ENCODE peak calls at places on chromosomes 7 and 10, in five cellular contexts. One of them, this sample, is unnamed.

GRCh38 chr7:26863504-26864308 is 684 bp downstream of the SKAP2 start:
- DNase-seq in neural progenitor cell: no peak
- DNase-seq in IMR-90: peak
- DNase-seq in neuronal stem cell: no peak
- DNase-seq in brain microvascular endothelial cell: peak
- DNase-seq in this sample: peak

GRCh38 chr7:158825628-158826289 is 3.5 kb downstream of the ESYT2 start:
- DNase-seq in IMR-90: no peak
- DNase-seq in neuronal stem cell: no peak
- DNase-seq in brain microvascular endothelial cell: no peak
- DNase-seq in neural progenitor cell: no peak
- DNase-seq in this sample: no peak

GRCh38 chr7:26399309-26399610 is 107.6 kb downstream of the SNX10 start:
- DNase-seq in neural progenitor cell: peak
- DNase-seq in brain microvascular endothelial cell: no peak
- DNase-seq in neuronal stem cell: no peak
- DNase-seq in IMR-90: peak
- DNase-seq in this sample: no peak

GRCh38 chr7:106425017-106425719 is 140.4 kb upstream of the NAMPT start:
- DNase-seq in IMR-90: peak
- DNase-seq in neuronal stem cell: no peak
- DNase-seq in neural progenitor cell: no peak
- DNase-seq in brain microvascular endothelial cell: peak
- DNase-seq in this sample: peak

GRCh38 chr10:124802313-124802675 is 675 bp downstream of the ABRAXAS2 start:
- DNase-seq in neuronal stem cell: no peak
- DNase-seq in neural progenitor cell: no peak
- DNase-seq in IMR-90: no peak
- DNase-seq in brain microvascular endothelial cell: no peak
- DNase-seq in this sample: peak

GRCh38 chr7:35993113-35993512 is 159.9 kb upstream of the EEPD1 start:
- DNase-seq in brain microvascular endothelial cell: no peak
- DNase-seq in IMR-90: no peak
- DNase-seq in neural progenitor cell: no peak
- DNase-seq in neuronal stem cell: no peak
- DNase-seq in this sample: no peak

GRCh38 chr10:92993671-92994304 is 66.8 kb upstream of the CYP26C1 start:
- DNase-seq in brain microvascular endothelial cell: no peak
- DNase-seq in neural progenitor cell: peak
- DNase-seq in IMR-90: no peak
- DNase-seq in neuronal stem cell: no peak
- DNase-seq in this sample: no peak

GRCh38 chr7:100720645-100721504 is 607 bp downstream of the EPO start:
- DNase-seq in neural progenitor cell: peak
- DNase-seq in neuronal stem cell: no peak
- DNase-seq in brain microvascular endothelial cell: no peak
- DNase-seq in IMR-90: no peak
- DNase-seq in this sample: no peak

GRCh38 chr10:34156781-34157425 is 658.2 kb downstream of the PARD3 start:
- DNase-seq in neuronal stem cell: no peak
- DNase-seq in neural progenitor cell: no peak
- DNase-seq in IMR-90: peak
- DNase-seq in brain microvascular endothelial cell: peak
- DNase-seq in this sample: no peak

GRCh38 chr10:29089094-29089493 is 199.8 kb upstream of the LYZL1 start:
- DNase-seq in IMR-90: no peak
- DNase-seq in neuronal stem cell: no peak
- DNase-seq in brain microvascular endothelial cell: no peak
- DNase-seq in neural progenitor cell: no peak
- DNase-seq in this sample: no peak

GRCh38 chr10:59960751-59961150 is 54.4 kb upstream of the CCDC6 start:
- DNase-seq in neuronal stem cell: no peak
- DNase-seq in IMR-90: no peak
- DNase-seq in brain microvascular endothelial cell: no peak
- DNase-seq in neural progenitor cell: no peak
- DNase-seq in this sample: no peak

GRCh38 chr7:75776295-75776971 is 4.4 kb upstream of the CCL26 start:
- DNase-seq in IMR-90: peak
- DNase-seq in neuronal stem cell: no peak
- DNase-seq in neural progenitor cell: no peak
- DNase-seq in brain microvascular endothelial cell: peak
- DNase-seq in this sample: peak

GRCh38 chr10:7956508-7956907 is 98.0 kb upstream of the GATA3 start:
- DNase-seq in neuronal stem cell: no peak
- DNase-seq in IMR-90: peak
- DNase-seq in neural progenitor cell: no peak
- DNase-seq in brain microvascular endothelial cell: peak
- DNase-seq in this sample: peak

GRCh38 chr7:131225619-131226101 is 102.0 kb upstream of the MKLN1 start:
- DNase-seq in brain microvascular endothelial cell: no peak
- DNase-seq in neural progenitor cell: no peak
- DNase-seq in neuronal stem cell: no peak
- DNase-seq in IMR-90: peak
- DNase-seq in this sample: no peak

GRCh38 chr7:6172331-6173295 is 99.8 kb downstream of the CYTH3 start:
- DNase-seq in neural progenitor cell: no peak
- DNase-seq in brain microvascular endothelial cell: no peak
- DNase-seq in neuronal stem cell: no peak
- DNase-seq in IMR-90: peak
- DNase-seq in this sample: no peak

GRCh38 chr7:74587435-74588126 is 69.9 kb upstream of the GTF2I start:
- DNase-seq in neural progenitor cell: peak
- DNase-seq in brain microvascular endothelial cell: peak
- DNase-seq in IMR-90: peak
- DNase-seq in neuronal stem cell: no peak
- DNase-seq in this sample: no peak

GRCh38 chr10:26697163-26697921 is at the start of gene PDSS1:
- DNase-seq in neuronal stem cell: peak
- DNase-seq in IMR-90: peak
- DNase-seq in brain microvascular endothelial cell: peak
- DNase-seq in neural progenitor cell: peak
- DNase-seq in this sample: peak

GRCh38 chr7:32140540-32140939 is 70.3 kb upstream of the PDE1C start:
- DNase-seq in IMR-90: no peak
- DNase-seq in brain microvascular endothelial cell: no peak
- DNase-seq in neural progenitor cell: no peak
- DNase-seq in neuronal stem cell: no peak
- DNase-seq in this sample: no peak

GRCh38 chr10:78203915-78204818 is 170.5 kb downstream of the RPS24 start:
- DNase-seq in neuronal stem cell: no peak
- DNase-seq in IMR-90: no peak
- DNase-seq in neural progenitor cell: no peak
- DNase-seq in brain microvascular endothelial cell: no peak
- DNase-seq in this sample: no peak

GRCh38 chr10:60236869-60237524 is 152.7 kb downstream of the ANK3 start:
- DNase-seq in IMR-90: no peak
- DNase-seq in neural progenitor cell: no peak
- DNase-seq in neuronal stem cell: no peak
- DNase-seq in brain microvascular endothelial cell: peak
- DNase-seq in this sample: peak

GRCh38 chr10:84924131-84924530 is 595.7 kb downstream of the CCSER2 start:
- DNase-seq in neural progenitor cell: no peak
- DNase-seq in neuronal stem cell: no peak
- DNase-seq in brain microvascular endothelial cell: no peak
- DNase-seq in IMR-90: no peak
- DNase-seq in this sample: no peak

GRCh38 chr10:110354322-110354766 is 49.6 kb upstream of the SMNDC1 start:
- DNase-seq in brain microvascular endothelial cell: peak
- DNase-seq in neuronal stem cell: peak
- DNase-seq in IMR-90: peak
- DNase-seq in neural progenitor cell: peak
- DNase-seq in this sample: peak

GRCh38 chr10:45003432-45004000 is 2.8 kb downstream of the ZNF22 start:
- DNase-seq in neuronal stem cell: no peak
- DNase-seq in IMR-90: no peak
- DNase-seq in brain microvascular endothelial cell: no peak
- DNase-seq in neural progenitor cell: no peak
- DNase-seq in this sample: no peak

GRCh38 chr10:124715479-124715878 is 28.7 kb downstream of the FAM53B start:
- DNase-seq in brain microvascular endothelial cell: no peak
- DNase-seq in neural progenitor cell: no peak
- DNase-seq in neuronal stem cell: no peak
- DNase-seq in IMR-90: no peak
- DNase-seq in this sample: no peak

GRCh38 chr7:116231543-116232401 is 21.4 kb downstream of the TES start:
- DNase-seq in IMR-90: peak
- DNase-seq in brain microvascular endothelial cell: no peak
- DNase-seq in neural progenitor cell: no peak
- DNase-seq in neuronal stem cell: no peak
- DNase-seq in this sample: peak

GRCh38 chr10:102785818-102786217 is 42.1 kb downstream of the WBP1L start:
- DNase-seq in neuronal stem cell: no peak
- DNase-seq in IMR-90: peak
- DNase-seq in neural progenitor cell: no peak
- DNase-seq in brain microvascular endothelial cell: no peak
- DNase-seq in this sample: no peak

GRCh38 chr10:59675812-59676211 is 33.8 kb downstream of the SLC16A9 start:
- DNase-seq in IMR-90: no peak
- DNase-seq in brain microvascular endothelial cell: no peak
- DNase-seq in neural progenitor cell: peak
- DNase-seq in neuronal stem cell: no peak
- DNase-seq in this sample: no peak

GRCh38 chr7:92340016-92340415 is 94.2 kb downstream of the ANKIB1 start:
- DNase-seq in neuronal stem cell: no peak
- DNase-seq in brain microvascular endothelial cell: no peak
- DNase-seq in neural progenitor cell: peak
- DNase-seq in IMR-90: no peak
- DNase-seq in this sample: no peak

GRCh38 chr10:79060641-79061255 is 8.0 kb upstream of the ZMIZ1 start:
- DNase-seq in neuronal stem cell: no peak
- DNase-seq in brain microvascular endothelial cell: no peak
- DNase-seq in IMR-90: no peak
- DNase-seq in neural progenitor cell: no peak
- DNase-seq in this sample: no peak

GRCh38 chr7:46034056-46034768 is 113.1 kb upstream of the IGFBP3 start:
- DNase-seq in neural progenitor cell: no peak
- DNase-seq in IMR-90: peak
- DNase-seq in neuronal stem cell: no peak
- DNase-seq in brain microvascular endothelial cell: peak
- DNase-seq in this sample: no peak

GRCh38 chr7:142438235-142438922 is 180.5 kb upstream of the PRSS58 start:
- DNase-seq in neural progenitor cell: peak
- DNase-seq in neuronal stem cell: peak
- DNase-seq in brain microvascular endothelial cell: peak
- DNase-seq in IMR-90: peak
- DNase-seq in this sample: peak

GRCh38 chr10:12679636-12680035 is 321.9 kb downstream of the CCDC3 start:
- DNase-seq in neuronal stem cell: no peak
- DNase-seq in IMR-90: no peak
- DNase-seq in neural progenitor cell: peak
- DNase-seq in brain microvascular endothelial cell: no peak
- DNase-seq in this sample: no peak

GRCh38 chr10:114767589-114768393 is 53.8 kb upstream of the FHIP2A start:
- DNase-seq in IMR-90: peak
- DNase-seq in neuronal stem cell: no peak
- DNase-seq in brain microvascular endothelial cell: no peak
- DNase-seq in neural progenitor cell: peak
- DNase-seq in this sample: no peak

GRCh38 chr10:70479626-70480253 is 1.2 kb downstream of the PALD1 start:
- DNase-seq in neural progenitor cell: no peak
- DNase-seq in IMR-90: no peak
- DNase-seq in neuronal stem cell: no peak
- DNase-seq in brain microvascular endothelial cell: no peak
- DNase-seq in this sample: no peak

GRCh38 chr10:70479161-70479531 is 579 bp downstream of the PALD1 start:
- DNase-seq in IMR-90: no peak
- DNase-seq in neural progenitor cell: peak
- DNase-seq in neuronal stem cell: no peak
- DNase-seq in brain microvascular endothelial cell: no peak
- DNase-seq in this sample: no peak

GRCh38 chr10:70480254-70480861 is 1.8 kb downstream of the PALD1 start:
- DNase-seq in neuronal stem cell: no peak
- DNase-seq in brain microvascular endothelial cell: no peak
- DNase-seq in IMR-90: no peak
- DNase-seq in neural progenitor cell: no peak
- DNase-seq in this sample: peak

GRCh38 chr10:70481831-70482530 is 3.4 kb downstream of the PALD1 start:
- DNase-seq in brain microvascular endothelial cell: no peak
- DNase-seq in neural progenitor cell: no peak
- DNase-seq in neuronal stem cell: no peak
- DNase-seq in IMR-90: no peak
- DNase-seq in this sample: no peak

GRCh38 chr10:70481105-70481504 is 2.5 kb downstream of the PALD1 start:
- DNase-seq in IMR-90: no peak
- DNase-seq in neuronal stem cell: no peak
- DNase-seq in brain microvascular endothelial cell: no peak
- DNase-seq in neural progenitor cell: peak
- DNase-seq in this sample: no peak
- H3K27ac ChIP-seq in IMR-90: no peak
- H3K27ac ChIP-seq in neuronal stem cell: no peak
- H3K27ac ChIP-seq in brain microvascular endothelial cell: no peak
- H3K27ac ChIP-seq in neural progenitor cell: no peak
- H3K27ac ChIP-seq in this sample: no peak

DNA sequence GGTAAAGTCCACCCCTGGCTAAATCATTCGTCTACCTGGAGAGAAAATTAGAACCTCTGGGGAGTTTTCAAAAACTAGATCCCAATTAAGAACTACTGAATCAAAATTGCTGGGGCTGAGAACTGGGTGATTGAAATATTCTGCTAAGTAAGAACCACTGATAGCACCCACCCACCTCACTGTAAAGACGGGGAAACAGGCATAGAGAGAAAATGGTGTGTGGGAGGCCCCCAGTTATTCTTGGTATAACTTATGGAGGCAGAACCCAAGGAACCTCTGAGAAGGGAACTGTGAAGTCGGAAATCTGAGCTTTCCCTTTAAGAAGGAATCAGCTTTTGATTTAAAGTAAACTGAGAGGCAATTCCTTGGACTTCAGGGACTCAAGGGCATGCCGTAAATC is 53.1 kb downstream of the PRKAG2 start:
- DNase-seq in brain microvascular endothelial cell: no peak
- DNase-seq in IMR-90: no peak
- DNase-seq in neuronal stem cell: no peak
- DNase-seq in neural progenitor cell: no peak
- DNase-seq in this sample: no peak
- H3K27ac ChIP-seq in brain microvascular endothelial cell: no peak
- H3K27ac ChIP-seq in IMR-90: no peak
- H3K27ac ChIP-seq in neuronal stem cell: no peak
- H3K27ac ChIP-seq in neural progenitor cell: no peak
- H3K27ac ChIP-seq in this sample: no peak

GRCh38 chr10:96138102-96138501 is 8.0 kb downstream of the ZNF518A start:
- DNase-seq in brain microvascular endothelial cell: no peak
- DNase-seq in neuronal stem cell: no peak
- DNase-seq in neural progenitor cell: peak
- DNase-seq in IMR-90: no peak
- DNase-seq in this sample: no peak
- H3K27ac ChIP-seq in brain microvascular endothelial cell: no peak
- H3K27ac ChIP-seq in neuronal stem cell: no peak
- H3K27ac ChIP-seq in neural progenitor cell: peak
- H3K27ac ChIP-seq in IMR-90: no peak
- H3K27ac ChIP-seq in this sample: no peak

DNA sequence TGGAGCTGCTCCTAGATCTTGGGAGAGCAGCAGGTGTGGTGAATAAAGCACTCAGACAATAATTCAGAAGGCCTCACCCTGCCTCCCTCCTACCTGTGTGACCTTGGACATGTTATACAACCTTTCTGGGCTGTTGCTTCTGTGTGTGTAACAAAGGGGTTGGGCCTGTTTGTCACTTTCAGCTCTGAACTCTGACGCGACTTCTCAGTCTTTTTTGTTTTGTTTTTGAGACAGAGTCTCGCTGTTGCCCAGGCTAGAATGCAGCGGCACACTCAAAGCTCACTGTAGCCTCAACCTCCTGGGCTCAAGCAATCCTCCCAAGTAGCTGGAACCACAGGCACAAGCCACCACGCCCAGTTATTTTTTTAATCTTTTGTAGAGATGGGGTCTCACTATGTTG is 89.3 kb downstream of the DNMBP start:
- DNase-seq in brain microvascular endothelial cell: no peak
- DNase-seq in IMR-90: no peak
- DNase-seq in neuronal stem cell: no peak
- DNase-seq in neural progenitor cell: no peak
- DNase-seq in this sample: no peak
- H3K27ac ChIP-seq in brain microvascular endothelial cell: no peak
- H3K27ac ChIP-seq in IMR-90: no peak
- H3K27ac ChIP-seq in neuronal stem cell: no peak
- H3K27ac ChIP-seq in neural progenitor cell: no peak
- H3K27ac ChIP-seq in this sample: no peak